ENCODE peak calls at places on chromosomes 13 and 19, in five cellular contexts. E is activated T-helper 2 cell treated with anti-CD3 and anti-CD28 coated beads, Interferon-gamma antibody, Interleukin-2, Interleukin-4, amounts not matched to agents 10 μg/mL and 5 μg/mL and 100 μg/mL, durations not matched to agents 14 hours and 24 hours and 36 hours; F is stimulated activated CD4-positive, alpha-beta T cell treated with anti-CD3 and anti-CD28 coated beads, Interleukin-1b, Interleukin-23, amount 100 ng/mL, for 24 hours; P is stromal cell of bone marrow; B is NCI-H345. X is an unnamed sample.

GRCh38 chr19:42440357-42441046 is 2.2 kb downstream of the CXCL17 start:
- DNase-seq in E (peak), F (peak), P (peak), B (peak), X (peak)

GRCh38 chr19:11659612-11660011 is 62.3 kb downstream of the ZNF627 start:
- DNase-seq in E (no peak), F (no peak), P (no peak), B (no peak), X (no peak)

GRCh38 chr13:21033224-21033855 is 28.0 kb downstream of the LATS2 start:
- DNase-seq in E (no peak), F (no peak), P (no peak), B (no peak), X (no peak)

GRCh38 chr13:40813662-40814454 is 24.4 kb downstream of the SLC25A15 start:
- DNase-seq in E (no peak), F (no peak), P (no peak), B (no peak), X (no peak)

GRCh38 chr13:93991569-93991968 is 487.9 kb downstream of the DCT start:
- DNase-seq in E (no peak), F (no peak), P (no peak), B (no peak), X (no peak)

GRCh38 chr19:33217881-33218280 is 7.8 kb downstream of the SLC7A10 start:
- DNase-seq in E (no peak), F (no peak), P (no peak), B (no peak), X (no peak)

GRCh38 chr13:64314286-64314685 is 2898.6 kb upstream of the PCDH20 start:
- DNase-seq in E (no peak), F (no peak), P (no peak), B (no peak), X (no peak)

GRCh38 chr13:37884674-37885073 is 15.1 kb upstream of the TRPC4 start:
- DNase-seq in E (no peak), F (no peak), P (no peak), B (no peak), X (no peak)

GRCh38 chr13:73403362-73404150 is 344.8 kb downstream of the KLF5 start:
- DNase-seq in E (no peak), F (no peak), P (no peak), B (no peak), X (no peak)

GRCh38 chr19:49498475-49498874 is 2.2 kb downstream of the RPS11 start:
- DNase-seq in E (no peak), F (no peak), P (no peak), B (no peak), X (no peak)

GRCh38 chr19:43681826-43682225 is 11.9 kb upstream of the PLAUR start:
- DNase-seq in E (no peak), F (no peak), P (no peak), B (no peak), X (no peak)

GRCh38 chr19:6220385-6221191 is 59.2 kb downstream of the MLLT1 start:
- DNase-seq in E (no peak), F (no peak), P (peak), B (no peak), X (no peak)

GRCh38 chr13:73910733-73911132 is 223.5 kb downstream of the KLF12 start:
- DNase-seq in E (no peak), F (no peak), P (no peak), B (no peak), X (no peak)

GRCh38 chr13:74325106-74325505 is 190.9 kb upstream of the KLF12 start:
- DNase-seq in E (no peak), F (no peak), P (peak), B (peak), X (peak)

GRCh38 chr13:45196622-45197021 is 4.2 kb downstream of the KCTD4 start:
- DNase-seq in E (no peak), F (no peak), P (peak), B (no peak), X (no peak)

GRCh38 chr19:752652-753517 is 2.0 kb downstream of the MISP start:
- DNase-seq in E (no peak), F (no peak), P (peak), B (no peak), X (peak)

GRCh38 chr13:32988588-32989256 is 27.5 kb upstream of the KL start:
- DNase-seq in E (no peak), F (no peak), P (no peak), B (no peak), X (no peak)

GRCh38 chr19:19597809-19598306 is 20.6 kb downstream of the PBX4 start:
- DNase-seq in E (peak), F (no peak), P (no peak), B (no peak), X (no peak)

GRCh38 chr13:86399572-86399971 is 600.4 kb upstream of the SLITRK6 start:
- DNase-seq in E (no peak), F (no peak), P (no peak), B (no peak), X (no peak)

GRCh38 chr13:59745395-59745788 is 418.3 kb downstream of the DIAPH3 start:
- DNase-seq in E (no peak), F (no peak), P (no peak), B (no peak), X (no peak)

GRCh38 chr19:37907735-37908066 is 693 bp downstream of the SIPA1L3 start:
- DNase-seq in E (no peak), F (no peak), P (no peak), B (no peak), X (no peak)

X was measured in amniotic stem cell.